ENCODE peak calls at places on chromosomes 16 and 17, in four cellular contexts. P, F, E and Q are unnamed samples. For H3K4me1, the result is how much of the 10 kb centered on the place peaks cover.

GRCh38 chr17:77965354-77965753 is 6.9 kb downstream of the TNRC6C start:
- DNase-seq in P (no peak), F (no peak), E (no peak), Q (no peak)

GRCh38 chr17:77526259-77526711 is 385.5 kb downstream of the SEC14L1 start:
- DNase-seq in P (no peak), F (no peak), E (peak), Q (no peak)

GRCh38 chr17:29158515-29159275 is 21.5 kb downstream of the MYO18A start:
- DNase-seq in P (no peak), F (no peak), E (no peak), Q (peak)

GRCh38 chr16:88346680-88347505 is 35.9 kb upstream of the ZNF469 start:
- DNase-seq in P (no peak), F (no peak), E (no peak), Q (no peak)

GRCh38 chr16:83137326-83137770 is 510.6 kb downstream of the CDH13 start:
- DNase-seq in P (peak), F (no peak), E (no peak), Q (no peak)

GRCh38 chr16:1749152-1750117 is 21.9 kb downstream of the NME3 start:
- DNase-seq in P (no peak), F (no peak), E (no peak), Q (no peak)

GRCh38 chr16:29710227-29711219 is 31.5 kb downstream of the QPRT start:
- DNase-seq in P (peak), F (no peak), E (no peak), Q (peak)

GRCh38 chr17:49292901-49293300 is 62.3 kb upstream of the PHOSPHO1 start:
- DNase-seq in P (no peak), F (no peak), E (no peak), Q (no peak)

GRCh38 chr16:2270070-2270462 is 2.1 kb upstream of the RNPS1 start:
- DNase-seq in P (no peak), F (no peak), E (no peak), Q (no peak)

GRCh38 chr17:83099086-83099540 is 19.7 kb downstream of the METRNL start:
- DNase-seq in P (no peak), F (no peak), E (no peak), Q (no peak)

GRCh38 chr16:3295783-3296182 is 9.4 kb downstream of the TIGD7 start:
- DNase-seq in P (no peak), F (no peak), E (no peak), Q (no peak)

GRCh38 chr17:17363638-17364337 is 60.6 kb downstream of the NT5M start:
- DNase-seq in P (no peak), F (no peak), E (peak), Q (no peak)

GRCh38 chr16:50887500-50887899 is 145.6 kb downstream of the CYLD start:
- DNase-seq in P (no peak), F (no peak), E (no peak), Q (no peak)

GRCh38 chr16:46918905-46919792 is 35.0 kb downstream of the GPT2 start:
- DNase-seq in P (no peak), F (no peak), E (no peak), Q (peak)

GRCh38 chr17:9177212-9177611 is 155.9 kb downstream of the NTN1 start:
- DNase-seq in P (no peak), F (no peak), E (no peak), Q (no peak)

GRCh38 chr17:50346313-50347086 is 574 bp downstream of the XYLT2 start:
- DNase-seq in P (no peak), F (no peak), E (peak), Q (peak)

GRCh38 chr17:82338858-82339633 is 5.5 kb upstream of the SECTM1 start:
- DNase-seq in P (no peak), F (no peak), E (no peak), Q (peak)

DNA sequence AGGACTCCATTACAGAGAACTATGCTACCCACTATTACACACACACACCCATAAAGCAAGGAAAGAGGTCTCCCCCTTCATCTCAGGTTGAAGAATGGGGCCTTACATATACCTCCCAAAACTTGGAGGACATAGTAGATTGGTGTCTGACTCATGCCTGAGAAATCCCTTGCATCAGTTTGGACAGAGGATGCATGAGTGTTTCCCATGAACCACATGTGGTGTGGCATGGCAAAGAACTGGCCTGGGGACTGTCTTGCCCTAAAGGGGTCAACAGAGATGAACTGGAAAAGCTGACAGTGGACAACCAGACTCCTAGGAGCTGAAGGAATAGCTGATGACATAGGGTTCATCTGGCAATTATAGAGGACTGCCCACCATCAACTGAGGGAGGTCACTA is 54.0 kb downstream of the DYNLRB2 start:
- DNase-seq in P (no peak), F (no peak), E (no peak), Q (no peak)
- H3K4me1 ChIP-seq in P (under half), F (under half), E (under half), Q (under half)

DNA sequence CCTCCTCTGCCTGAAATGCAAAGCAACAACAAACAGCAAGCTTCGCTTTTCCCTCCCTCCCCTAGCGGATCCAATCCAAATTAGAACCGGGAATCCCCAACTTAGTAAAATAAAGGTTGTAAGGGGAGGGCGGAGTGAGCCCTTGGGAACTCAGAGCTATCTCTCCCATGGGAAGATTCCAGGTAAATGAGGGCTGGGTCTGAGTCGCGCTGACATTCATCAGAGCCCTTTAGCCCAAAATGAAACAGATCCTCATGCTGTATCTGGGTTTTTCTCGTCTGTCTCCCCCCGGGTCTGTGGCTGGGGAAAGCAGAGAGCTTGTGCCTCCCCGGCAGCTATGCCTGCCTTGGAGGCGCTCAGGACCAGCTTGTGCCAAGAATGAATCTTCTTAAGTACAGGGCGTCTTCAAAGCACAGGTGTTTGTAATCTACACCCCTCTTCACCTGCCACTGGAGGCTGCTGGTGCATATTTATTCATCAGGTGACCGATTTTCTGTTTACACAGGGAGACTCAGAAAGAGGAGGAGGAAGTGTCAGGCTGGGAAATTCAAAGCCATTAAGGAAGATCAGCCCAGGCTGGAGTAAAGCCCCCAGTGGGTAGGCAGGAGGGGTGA is 55.0 kb upstream of the GSE1 start:
- DNase-seq in P (no peak), F (no peak), E (no peak), Q (peak)
- H3K4me1 ChIP-seq in P (under half), F (half or more), E (under half), Q (half or more)

DNA sequence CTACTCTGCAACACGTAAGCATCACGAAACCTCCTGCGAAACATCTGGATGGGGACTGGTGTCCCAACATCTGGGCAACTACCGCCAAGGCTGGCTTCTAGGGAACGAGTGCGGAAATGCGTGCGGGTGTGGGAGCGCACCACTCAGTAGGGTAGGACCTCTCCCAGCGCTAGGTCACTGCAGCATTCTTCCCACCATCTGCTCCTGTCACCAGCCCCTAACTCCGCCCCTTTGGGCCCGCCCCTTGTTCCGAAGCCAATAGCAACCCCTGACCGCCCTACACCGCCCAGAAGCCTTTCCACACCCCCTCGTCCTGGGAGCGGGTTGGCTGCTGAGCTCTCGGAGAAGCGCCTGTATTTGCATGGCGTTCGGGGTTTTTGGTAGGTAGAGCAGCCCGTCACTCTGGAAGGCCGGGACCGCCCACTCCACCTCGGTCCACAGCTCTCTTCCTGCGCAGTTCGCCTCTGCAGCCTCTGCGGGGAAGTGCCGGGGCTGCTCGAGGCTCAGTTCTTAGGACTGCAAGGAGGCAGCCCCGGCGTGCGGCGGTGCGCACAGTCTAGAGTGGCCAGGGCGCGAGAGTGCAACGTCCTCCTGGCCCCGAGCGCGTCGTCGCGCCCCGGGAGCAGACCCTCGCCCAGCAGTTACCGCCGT is at the start of gene HS3ST3B1:
- DNase-seq in P (peak), F (peak), E (peak), Q (peak)
- H3K4me1 ChIP-seq in P (half or more), F (under half), E (under half), Q (half or more)

DNA sequence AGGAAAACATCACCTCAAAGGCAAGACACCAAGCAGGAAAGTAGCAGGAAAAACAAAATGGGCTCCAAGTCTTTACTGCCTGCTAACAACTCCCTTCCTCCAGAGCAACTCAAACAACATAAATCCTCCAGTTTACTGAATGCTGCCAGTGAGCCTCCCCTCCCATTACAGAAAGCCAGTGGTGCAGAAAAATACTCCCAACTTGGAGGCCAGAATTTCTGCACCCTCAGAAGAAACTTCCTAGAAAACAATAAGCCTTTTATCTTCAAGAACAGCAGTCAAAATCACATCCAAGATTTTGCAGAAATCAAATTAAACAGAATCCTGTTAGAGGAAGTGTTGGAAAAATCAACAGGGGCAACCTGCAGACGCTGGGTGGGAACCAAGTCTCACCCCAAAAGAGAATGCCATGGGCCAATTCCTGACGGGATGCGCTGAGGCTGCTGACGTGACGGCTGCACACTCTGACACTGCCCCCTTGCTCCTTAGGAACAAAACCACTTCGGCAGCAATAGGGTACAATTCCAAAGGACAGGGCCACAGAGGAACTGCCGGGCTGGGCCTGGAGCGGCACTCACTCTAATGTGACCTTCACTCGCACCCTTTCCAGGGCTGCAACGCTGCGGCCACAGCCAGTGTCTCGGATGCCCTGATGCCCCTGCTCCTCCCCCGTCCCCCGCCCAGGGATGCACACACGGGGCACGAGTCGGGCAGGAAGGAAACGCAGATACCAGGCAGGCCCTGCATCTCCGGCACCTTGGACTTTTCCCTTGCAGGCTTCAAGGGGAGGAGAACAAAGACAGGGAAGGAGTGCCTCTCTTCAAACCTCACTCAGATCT is 2.6 kb downstream of the PITPNA start:
- DNase-seq in P (no peak), F (no peak), E (no peak), Q (no peak)
- H3K4me1 ChIP-seq in P (under half), F (under half), E (under half), Q (under half)

GRCh38 chr17:61554209-61554608 is 36.8 kb downstream of the NACA2 start:
- DNase-seq in P (no peak), F (no peak), E (no peak), Q (no peak)

GRCh38 chr17:61556224-61557188 is 34.5 kb downstream of the NACA2 start:
- DNase-seq in P (no peak), F (no peak), E (no peak), Q (no peak)

GRCh38 chr17:61551255-61551742 is 39.7 kb downstream of the NACA2 start:
- DNase-seq in P (peak), F (no peak), E (no peak), Q (no peak)

GRCh38 chr17:61560071-61560470 is 30.9 kb downstream of the NACA2 start:
- DNase-seq in P (no peak), F (no peak), E (no peak), Q (no peak)

DNA sequence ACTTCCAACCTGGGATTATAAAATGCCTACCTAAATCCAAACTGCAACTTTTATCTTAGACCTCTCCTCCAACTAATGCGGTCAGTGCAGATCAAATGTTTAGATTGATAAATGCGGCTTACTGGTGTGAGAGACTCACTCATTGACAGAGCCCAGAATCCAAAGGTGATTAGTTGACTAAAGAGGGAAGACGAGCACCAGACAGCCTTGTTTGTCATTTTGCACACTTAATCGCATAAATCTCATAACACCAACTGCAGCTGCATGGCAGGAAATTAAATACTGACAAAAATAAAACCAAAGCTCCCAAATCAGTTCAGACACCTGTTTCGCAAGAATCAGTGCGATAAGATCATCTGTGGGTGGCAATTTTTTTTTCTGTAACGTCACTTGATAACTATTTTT is 35.9 kb downstream of the NACA2 start:
- DNase-seq in P (peak), F (no peak), E (no peak), Q (no peak)
- H3K4me1 ChIP-seq in P (under half), F (under half), E (under half), Q (under half)

GRCh38 chr16:57540906-57541753 is 1.3 kb upstream of the ADGRG5 start:
- DNase-seq in P (no peak), F (no peak), E (peak), Q (no peak)

GRCh38 chr16:57540387-57540786 is 2.1 kb upstream of the ADGRG5 start:
- DNase-seq in P (no peak), F (no peak), E (peak), Q (no peak)

GRCh38 chr16:57539072-57539796 is 2.9 kb upstream of the CCDC102A start:
- DNase-seq in P (no peak), F (no peak), E (no peak), Q (no peak)

GRCh38 chr16:57544129-57544653 is 1.7 kb downstream of the ADGRG5 start:
- DNase-seq in P (no peak), F (no peak), E (peak), Q (no peak)

GRCh38 chr16:57541754-57542435 is 548 bp upstream of the ADGRG5 start:
- DNase-seq in P (no peak), F (no peak), E (peak), Q (no peak)
- H3K4me1 ChIP-seq in P (half or more), F (under half), E (under half), Q (under half)

DNA sequence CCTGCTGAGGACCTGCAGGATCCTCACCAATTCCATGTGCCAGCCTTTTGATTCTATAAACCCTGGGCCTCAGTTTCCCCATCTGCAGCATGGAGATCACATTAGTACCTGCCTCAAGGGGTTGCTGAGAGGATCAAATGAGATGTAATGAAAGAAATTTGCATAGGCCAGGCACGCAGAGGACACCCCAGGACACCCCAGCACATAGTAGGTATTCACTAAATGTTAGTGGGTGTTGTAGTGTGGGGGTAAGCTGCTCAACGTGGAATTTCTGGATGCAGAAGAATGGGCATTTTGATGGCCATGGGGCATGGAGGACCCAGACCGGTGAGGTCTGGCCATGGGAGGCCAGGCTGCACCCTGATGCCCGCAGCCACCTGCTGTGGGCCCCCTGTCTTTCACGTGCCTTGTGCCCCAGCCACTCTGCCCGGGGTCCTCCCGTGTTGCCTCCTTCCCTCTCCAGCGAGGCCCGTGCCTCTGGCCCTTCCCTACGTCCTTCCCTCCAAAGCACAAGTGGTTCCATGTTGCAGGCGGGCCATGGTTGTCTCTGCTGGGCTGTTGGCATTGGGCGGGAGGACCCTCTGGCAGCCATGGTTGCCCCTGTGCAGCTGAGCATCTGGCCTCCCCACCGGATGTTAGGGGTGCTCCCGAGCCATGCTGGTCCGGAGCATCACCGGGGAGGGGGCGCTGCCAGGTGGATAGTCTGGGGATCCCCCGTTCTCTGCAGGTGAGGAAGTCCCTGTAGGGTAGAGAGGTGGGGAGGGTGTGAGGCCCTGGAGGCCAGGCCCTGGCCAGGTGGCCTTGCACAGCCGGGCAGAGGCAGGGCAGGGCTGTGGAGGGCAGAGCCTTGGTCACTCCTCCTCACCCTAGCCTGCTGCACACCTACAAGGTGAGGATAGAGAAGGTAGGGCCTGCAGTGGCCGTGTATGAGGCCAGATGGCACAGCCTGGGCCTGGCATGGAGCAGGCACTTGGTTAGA is 8.6 kb downstream of the MAP2K3 start:
- DNase-seq in P (no peak), F (no peak), E (no peak), Q (no peak)
- H3K4me1 ChIP-seq in P (under half), F (under half), E (under half), Q (under half)